ENCODE peak calls at places on chromosomes 5 and 9, in nine cellular contexts. U is HepG2, G is stomach, M is suprapubic skin, E is K562, C is tibial nerve, D is A549, F is H1, Q is sigmoid colon. L is an unnamed sample.

GRCh38 chr5:68137451-68138190 is 77.9 kb upstream of the PIK3R1 start:
- DNase-seq in U (no peak), G (no peak), M (no peak), E (no peak), C (no peak), D (no peak), F (no peak), Q (no peak), L (no peak)

GRCh38 chr9:86281577-86282076 is 711 bp downstream of the ISCA1 start:
- DNase-seq in U (peak; percentile 72), G (no peak), M (no peak), E (no peak), C (no peak), D (peak; percentile 13), F (no peak), Q (no peak), L (peak; percentile 28)

GRCh38 chr9:5851445-5851844 is 18.5 kb upstream of the ERMP1 start:
- DNase-seq in U (no peak), G (no peak), M (no peak), E (peak; percentile 45), C (no peak), D (no peak), F (no peak), Q (no peak), L (peak; percentile 21)

GRCh38 chr9:2150338-2150737 is 135.2 kb downstream of the SMARCA2 start:
- DNase-seq in U (no peak), G (no peak), M (no peak), E (no peak), C (no peak), D (no peak), F (no peak), Q (no peak), L (no peak)

GRCh38 chr5:141788296-141788980 is 89.8 kb downstream of the PCDH1 start:
- DNase-seq in U (no peak), G (no peak), M (no peak), E (no peak), C (no peak), D (no peak), F (no peak), Q (no peak), L (no peak)

GRCh38 chr9:134462304-134462703 is 136.0 kb downstream of the RXRA start:
- DNase-seq in U (no peak), G (no peak), M (no peak), E (no peak), C (no peak), D (no peak), F (no peak), Q (no peak), L (no peak)

GRCh38 chr9:92299116-92299515 is 5.6 kb upstream of the IARS1 start:
- DNase-seq in U (no peak), G (no peak), M (no peak), E (no peak), C (no peak), D (no peak), F (no peak), Q (no peak), L (no peak)

GRCh38 chr9:12774861-12775367 is at the start of gene LURAP1L:
- DNase-seq in U (peak; percentile 70), G (peak; percentile 64), M (no peak), E (peak; percentile 4), C (no peak), D (peak; percentile 58), F (peak; percentile 53), Q (peak; percentile 88), L (peak; percentile 67)

GRCh38 chr5:63743096-63743798 is 219.0 kb downstream of the HTR1A start:
- DNase-seq in U (no peak), G (no peak), M (no peak), E (no peak), C (no peak), D (no peak), F (no peak), Q (no peak), L (no peak)

GRCh38 chr5:135833961-135834638 is 363 bp upstream of the SLC25A48 start:
- DNase-seq in U (no peak), G (no peak), M (no peak), E (peak; percentile 54), C (no peak), D (no peak), F (peak; percentile 42), Q (no peak), L (no peak)

GRCh38 chr5:51465165-51465564 is 81.9 kb downstream of the ISL1 start:
- DNase-seq in U (no peak), G (peak; percentile 26), M (no peak), E (no peak), C (no peak), D (no peak), F (no peak), Q (no peak), L (no peak)

GRCh38 chr5:534743-535671 is 10.8 kb upstream of the SLC9A3 start:
- DNase-seq in U (no peak), G (no peak), M (no peak), E (no peak), C (no peak), D (no peak), F (no peak), Q (no peak), L (no peak)

DNA sequence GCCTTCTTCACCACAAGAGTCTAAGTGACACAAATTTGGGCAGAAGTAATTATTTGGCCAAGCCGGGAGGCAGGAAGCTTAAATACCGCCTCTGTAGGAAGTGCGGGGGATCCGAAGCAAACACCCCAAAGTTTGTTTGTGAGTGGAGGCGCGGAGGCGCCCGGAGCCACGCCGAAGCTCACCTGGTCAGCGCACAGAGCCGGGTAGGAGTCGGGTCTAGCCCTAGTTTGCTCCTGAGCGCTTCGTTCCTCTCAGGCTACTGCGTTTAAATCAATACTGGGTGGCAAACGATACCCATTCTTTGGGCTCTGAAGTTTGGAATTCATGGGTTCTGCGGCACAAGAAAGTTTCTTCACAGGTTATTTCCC is 858 bp downstream of the MCC start:
- DNase-seq in U (no peak), G (no peak), M (no peak), E (no peak), C (no peak), D (peak; percentile 30), F (no peak), Q (no peak), L (no peak)
- H3K27ac ChIP-seq in U (no peak overlapping the region), G (no peak overlapping the region), M (peak overlapping the region; percentile 58), E (no peak overlapping the region), C (no peak overlapping the region), D (no peak overlapping the region), F (no peak overlapping the region), Q (no peak overlapping the region), L (no peak overlapping the region)

DNA sequence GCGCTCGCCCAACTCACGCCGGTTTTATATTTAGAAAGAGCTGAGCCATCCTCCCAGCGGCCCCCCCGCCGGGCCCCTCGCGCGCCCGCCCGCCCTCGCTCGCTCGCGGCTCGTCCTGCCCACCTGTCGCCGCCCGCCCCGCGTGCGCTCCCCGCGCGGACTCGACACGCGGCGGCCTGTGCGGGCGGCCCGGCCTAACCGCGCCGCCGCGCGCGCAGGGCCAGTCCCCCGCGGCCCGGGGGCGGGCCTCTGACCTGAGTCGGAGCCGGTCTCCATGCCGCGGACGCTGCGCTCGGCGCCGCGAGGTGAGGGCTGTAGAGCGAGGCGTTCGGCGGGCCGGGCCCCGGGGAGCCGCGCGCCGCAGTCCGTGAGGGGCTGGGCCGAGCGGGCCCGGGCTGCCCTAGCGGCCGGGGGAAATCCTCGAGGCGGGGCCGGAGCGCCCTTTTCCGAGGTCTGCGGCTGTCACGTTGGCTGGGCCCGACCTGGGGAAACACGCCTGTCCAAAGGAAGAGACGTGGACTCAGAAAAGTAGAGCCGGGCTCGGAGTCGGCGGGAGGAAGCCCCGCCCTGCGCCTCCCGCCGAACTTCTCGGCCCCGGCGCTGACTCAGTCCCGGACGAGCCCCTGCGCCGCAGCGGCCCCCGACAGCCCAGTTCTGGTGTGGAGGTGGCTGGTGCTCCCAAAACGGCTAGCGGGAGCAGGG is at the start of gene ECPAS:
- DNase-seq in U (peak; percentile 74), G (peak; percentile 69), M (peak; percentile 84), E (peak; percentile 87), C (peak; percentile 36), D (peak; percentile 89), F (peak; percentile 80), Q (peak; percentile 88), L (peak; percentile 85)
- TF ChIP-seq POLR2A in U (peak; percentile 70), G (no peak), M (no peak), E (peak; percentile 79), C (peak; percentile 24), D (peak; percentile 58), F (no peak), Q (peak; percentile 9), L (peak; percentile 63)

GRCh38 chr9:37107701-37108100 is 12.7 kb upstream of the ZCCHC7 start:
- DNase-seq in U (no peak), G (no peak), M (no peak), E (no peak), C (no peak), D (no peak), F (no peak), Q (no peak), L (no peak)
- TF ChIP-seq EP300 in U (no peak), G (no peak), M (no peak), E (no peak), C (no peak), D (no peak), F (no peak), Q (no peak), L (no peak)

GRCh38 chr9:127567119-127567897 is 44.8 kb upstream of the STXBP1 start:
- DNase-seq in U (no peak), G (peak; percentile 76), M (no peak), E (peak; percentile 67), C (no peak), D (no peak), F (no peak), Q (peak; percentile 88), L (peak; percentile 81)

GRCh38 chr9:127566351-127567001 is 45.6 kb upstream of the STXBP1 start:
- DNase-seq in U (no peak), G (peak; percentile 58), M (no peak), E (no peak), C (no peak), D (no peak), F (no peak), Q (no peak), L (peak; percentile 78)

GRCh38 chr9:127568618-127568970 is 43.5 kb upstream of the STXBP1 start:
- DNase-seq in U (no peak), G (no peak), M (no peak), E (no peak), C (no peak), D (no peak), F (no peak), Q (no peak), L (no peak)

GRCh38 chr9:127568971-127569818 is 42.9 kb upstream of the STXBP1 start:
- DNase-seq in U (peak; percentile 55), G (peak; percentile 87), M (peak; percentile 85), E (peak; percentile 99), C (peak; percentile 75), D (peak; percentile 73), F (peak; percentile 83), Q (peak; percentile 92), L (peak; percentile 88)

DNA sequence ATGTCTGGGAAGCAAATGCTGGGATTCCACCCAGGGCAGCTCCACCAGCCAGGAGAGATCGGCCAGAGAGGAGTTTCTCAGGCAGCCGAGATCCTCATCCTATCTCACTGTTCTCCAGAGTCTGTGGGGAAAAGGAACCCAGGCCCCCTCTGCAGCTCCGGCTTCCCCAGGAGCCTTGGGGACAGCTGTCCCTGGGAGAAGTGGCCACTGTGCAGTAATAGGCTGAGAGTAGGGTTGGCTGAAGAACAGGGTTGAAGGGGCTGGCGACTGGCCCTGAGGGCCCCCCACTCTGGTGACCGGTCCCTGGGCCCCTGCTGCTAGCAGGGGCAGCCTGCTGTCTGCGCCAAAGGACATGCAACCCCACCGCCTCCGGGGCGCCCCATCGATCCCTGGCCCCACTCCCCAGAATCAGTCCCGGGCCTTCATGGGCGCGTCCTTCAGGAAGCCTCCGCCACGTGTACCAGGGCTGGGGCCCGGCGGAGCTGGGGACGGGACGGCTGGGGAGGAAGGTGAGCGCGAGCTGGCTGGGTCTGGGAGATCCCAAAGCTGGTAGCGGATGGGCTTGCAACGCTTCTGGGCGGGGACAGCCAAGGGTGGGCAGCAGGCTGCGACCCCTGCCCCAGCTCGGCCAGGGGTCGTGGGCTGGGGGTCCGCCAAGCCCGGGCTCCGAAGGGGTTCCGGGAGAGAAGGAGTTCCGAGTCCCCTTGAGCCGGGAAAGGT is 44.0 kb upstream of the STXBP1 start:
- DNase-seq in U (no peak), G (no peak), M (peak; percentile 79), E (peak; percentile 53), C (no peak), D (no peak), F (peak; percentile 71), Q (no peak), L (peak; percentile 36)
- H3K27ac ChIP-seq in U (peak overlapping the region; percentile 25), G (peak overlapping the region; percentile 99), M (peak overlapping the region; percentile 97), E (peak overlapping the region; percentile 76), C (peak overlapping the region; percentile 88), D (peak overlapping the region; percentile 93), F (no peak overlapping the region), Q (peak overlapping the region; percentile 90), L (peak overlapping the region; percentile 97)